ENCODE peak calls at places on chromosomes 7 and 10, in six cellular contexts. C is PC-3, F is AG04450, N is gastrocnemius medialis, S is SK-N-SH, I is neural progenitor cell. A is an unnamed sample.

GRCh38 chr7:133099887-133100286 is 18.0 kb upstream of the CHCHD3 start:
- DNase-seq in F (no peak), I (no peak), S (no peak), C (no peak), N (no peak), A (no peak)

GRCh38 chr7:32070406-32071360 is at the start of gene PDE1C:
- DNase-seq in S (peak), N (no peak), F (no peak), C (no peak), I (peak), A (no peak)

GRCh38 chr7:86939197-86939814 is 120.1 kb downstream of the ELAPOR2 start:
- DNase-seq in S (peak), N (no peak), I (peak), C (peak), F (peak), A (peak)

GRCh38 chr10:124886195-124886594 is 55.7 kb upstream of the ZRANB1 start:
- DNase-seq in N (no peak), I (no peak), F (no peak), S (no peak), C (no peak), A (no peak)

GRCh38 chr7:43647772-43648643 is 65.1 kb downstream of the STK17A start:
- DNase-seq in F (peak), S (peak), C (peak), I (no peak), N (peak), A (peak)

GRCh38 chr7:156625585-156625984 is 15.0 kb upstream of the RNF32 start:
- DNase-seq in I (no peak), N (no peak), S (no peak), C (no peak), F (no peak), A (no peak)

GRCh38 chr7:32518534-32519140 is 23.3 kb downstream of the AVL9 start:
- DNase-seq in F (no peak), S (no peak), C (peak), I (peak), N (no peak), A (no peak)

GRCh38 chr10:19931886-19932285 is 115.7 kb downstream of the PLXDC2 start:
- DNase-seq in S (no peak), C (no peak), F (no peak), I (no peak), N (no peak), A (no peak)

GRCh38 chr10:102401735-102402511 is 6.4 kb downstream of the NFKB2 start:
- DNase-seq in I (no peak), C (peak), N (no peak), S (no peak), F (no peak), A (no peak)

GRCh38 chr7:54544356-54545240 is 2.4 kb downstream of the VSTM2A start:
- DNase-seq in F (no peak), N (no peak), C (no peak), I (peak), S (peak), A (no peak)

GRCh38 chr7:54542920-54543539 is 855 bp downstream of the VSTM2A start:
- DNase-seq in C (peak), N (no peak), F (no peak), I (peak), S (peak), A (no peak)

GRCh38 chr7:54545241-54545563 is 3.0 kb downstream of the VSTM2A start:
- DNase-seq in N (no peak), I (no peak), S (no peak), F (no peak), C (no peak), A (no peak)

GRCh38 chr7:54546081-54546985 is 4.2 kb downstream of the VSTM2A start:
- DNase-seq in N (no peak), I (peak), F (no peak), C (peak), S (peak), A (no peak)

GRCh38 chr7:54546986-54547314 is 4.8 kb downstream of the VSTM2A start:
- DNase-seq in F (no peak), S (no peak), C (no peak), I (no peak), N (no peak), A (no peak)
- H3K4me3 ChIP-seq in F (no peak), S (peak), C (peak), I (peak), N (no peak), A (no peak)

GRCh38 chr7:65749039-65749438 is 123.8 kb upstream of the VKORC1L1 start:
- DNase-seq in C (no peak), I (no peak), F (no peak), S (no peak), N (no peak), A (no peak)

GRCh38 chr7:65746398-65746669 is 126.5 kb upstream of the VKORC1L1 start:
- DNase-seq in S (no peak), N (no peak), F (no peak), C (peak), I (no peak), A (no peak)

GRCh38 chr7:65749518-65749917 is 123.4 kb upstream of the VKORC1L1 start:
- DNase-seq in I (no peak), C (no peak), F (no peak), S (no peak), N (no peak), A (no peak)

DNA sequence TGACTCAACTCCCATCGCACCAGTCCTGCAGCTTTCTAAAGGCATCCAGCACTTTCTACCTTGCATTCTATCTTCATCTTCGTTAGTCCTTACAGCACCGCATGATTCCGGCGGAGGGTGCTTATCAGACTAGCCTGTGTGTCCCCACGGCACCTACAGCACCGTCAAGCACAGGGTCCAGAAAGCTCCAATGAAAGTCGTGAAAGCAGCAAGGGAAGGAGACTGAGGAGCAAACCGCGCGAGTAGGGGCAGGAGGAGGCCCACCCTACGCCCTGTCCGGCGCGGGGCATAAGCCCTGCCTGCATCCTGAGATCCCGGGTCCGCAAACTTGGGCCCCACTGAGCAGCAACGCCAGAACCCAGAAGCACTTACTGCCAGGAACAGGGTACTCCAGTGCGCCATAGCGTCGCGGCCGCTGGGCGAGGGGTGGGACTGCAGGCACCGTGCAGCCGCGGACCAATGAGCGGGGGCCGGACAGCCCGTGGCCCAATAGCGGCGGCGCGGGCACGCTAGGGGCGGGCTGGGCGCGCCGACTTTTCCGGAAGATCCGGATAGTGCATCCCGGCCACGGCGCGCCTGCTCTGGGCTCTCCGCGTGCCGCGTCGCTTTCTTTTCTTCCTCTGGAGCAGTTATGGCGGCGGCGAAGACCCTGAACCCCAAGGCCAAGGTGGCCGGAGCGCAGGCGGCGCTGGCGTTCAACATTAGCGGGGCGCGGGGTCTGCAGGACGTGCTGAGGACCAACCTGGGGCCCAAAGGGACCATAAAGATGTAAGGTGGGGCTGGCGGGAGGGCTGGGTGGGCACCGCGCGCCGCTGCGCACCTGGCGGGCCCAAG is 122.1 kb upstream of the VKORC1L1 start:
- DNase-seq in C (peak), F (peak), S (peak), I (peak), N (peak), A (peak)
- TF ChIP-seq CTCF in C (no peak), F (no peak), S (no peak), I (peak), N (peak), A (no peak)

DNA sequence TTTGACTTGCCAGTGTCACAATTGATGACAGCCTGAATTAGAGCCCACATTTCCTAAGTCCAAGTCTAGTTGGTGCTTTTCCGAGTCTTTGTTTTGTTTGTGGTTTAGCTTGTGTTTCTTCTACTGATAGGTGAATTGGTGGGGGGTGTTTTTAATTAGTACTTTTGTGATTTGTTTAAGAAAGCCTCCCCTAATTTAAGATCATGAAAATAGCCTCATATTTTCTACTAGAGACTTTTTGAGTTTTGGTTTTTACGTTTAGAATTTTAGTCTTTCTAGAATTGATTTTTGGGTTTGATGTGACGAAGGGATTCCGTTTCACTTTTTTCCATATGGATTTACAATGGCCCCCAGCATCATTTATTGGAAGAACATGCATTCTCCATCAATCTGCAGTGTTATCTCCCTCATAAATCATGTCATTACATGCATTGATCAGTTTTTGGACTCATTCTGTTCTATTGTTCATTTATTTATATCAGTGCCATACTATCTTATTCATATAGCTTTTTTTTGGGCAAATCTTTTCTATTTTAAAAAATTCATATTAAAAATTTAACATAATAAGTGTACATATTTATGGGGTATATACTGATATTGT is 32.8 kb downstream of the BTRC start:
- DNase-seq in F (no peak), N (no peak), I (no peak), C (no peak), S (no peak), A (no peak)
- H3K4me3 ChIP-seq in F (no peak), N (no peak), I (no peak), C (no peak), S (no peak), A (no peak)

GRCh38 chr10:83371696-83372490 is 767.4 kb upstream of the GHITM start:
- DNase-seq in S (no peak), F (no peak), C (no peak), I (no peak), N (no peak), A (peak)

GRCh38 chr10:83374741-83375140 is 764.6 kb upstream of the GHITM start:
- DNase-seq in C (no peak), F (no peak), I (no peak), N (no peak), S (no peak), A (no peak)

GRCh38 chr10:83375274-83375673 is 764.0 kb upstream of the GHITM start:
- DNase-seq in I (no peak), F (no peak), N (no peak), S (no peak), C (no peak), A (no peak)

GRCh38 chr10:83372646-83373045 is 766.7 kb upstream of the GHITM start:
- DNase-seq in I (no peak), S (no peak), F (no peak), C (no peak), N (no peak), A (peak)

DNA sequence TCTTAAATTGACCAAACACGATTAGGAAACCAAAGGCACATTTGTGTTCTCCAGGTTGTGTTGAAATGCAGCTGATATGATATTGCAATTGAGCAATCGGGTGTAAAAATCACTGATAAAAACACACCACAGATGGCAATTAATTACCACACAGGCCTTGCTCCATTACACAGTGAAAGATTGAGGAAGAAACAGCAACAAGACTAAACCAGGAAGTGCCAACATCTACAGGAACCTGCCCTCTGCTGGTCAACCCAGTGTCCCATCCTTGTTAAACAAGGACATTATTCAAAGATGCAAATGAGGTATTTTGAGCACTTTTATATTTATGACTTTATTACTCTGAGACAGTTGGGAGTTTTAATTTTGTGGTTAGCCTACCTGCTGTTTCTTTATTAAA is 765.6 kb upstream of the GHITM start:
- DNase-seq in F (no peak), S (peak), C (no peak), I (peak), N (no peak), A (no peak)
- TF ChIP-seq CTCF in F (no peak), S (peak), C (peak), I (peak), N (no peak), A (peak)

DNA sequence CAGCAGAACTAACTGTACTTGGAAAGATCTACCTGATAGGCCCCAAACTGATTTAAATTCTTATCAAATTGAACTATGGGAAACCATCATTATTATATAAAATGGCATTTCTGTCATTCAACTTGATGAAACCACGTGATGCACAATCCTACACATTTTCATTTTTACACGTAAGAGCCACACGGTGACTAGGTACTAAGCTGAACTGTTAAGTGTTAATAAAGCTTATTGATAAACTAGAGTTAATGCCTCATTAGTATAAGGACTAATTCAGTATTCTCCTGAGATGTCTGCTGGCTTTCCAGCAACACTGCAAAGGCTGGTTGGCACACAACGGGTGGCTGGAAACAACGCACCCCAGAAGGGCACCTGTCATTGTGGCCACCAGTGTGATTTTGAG is 4.6 kb downstream of the NCAPG2 start:
- DNase-seq in C (no peak), I (no peak), S (no peak), F (no peak), N (no peak), A (no peak)
- H3K4me3 ChIP-seq in C (no peak), I (no peak), S (no peak), F (no peak), N (no peak), A (no peak)

A was measured in BJ.